ENCODE peak calls at places on chromosomes 3 and 15, in nine cellular contexts. J is glutamatergic neuron, H is dorsolateral prefrontal cortex, P is Calu3, M is ovary, X is psoas muscle, L is nephron progenitor cell, U is GM20000, O is right atrium auricular region. W is an unnamed sample.

GRCh38 chr3:171574556-171575240 is 114.5 kb upstream of the TNIK start:
- DNase-seq in J (no peak), H (no peak), P (no peak), M (no peak), X (no peak), L (no peak), U (no peak), O (no peak), W (no peak)

GRCh38 chr15:86316699-86317378 is 237.2 kb downstream of the AGBL1 start:
- DNase-seq in J (no peak), H (no peak), P (no peak), M (no peak), X (no peak), L (no peak), U (no peak), O (no peak), W (no peak)

GRCh38 chr15:41783272-41783660 is 9.0 kb downstream of the MAPKBP1 start:
- DNase-seq in J (no peak), H (no peak), P (no peak), M (no peak), X (no peak), L (no peak), U (no peak), O (no peak), W (no peak)

GRCh38 chr15:77497108-77497737 is 76.5 kb downstream of the HMG20A start:
- DNase-seq in J (no peak), H (peak), P (no peak), M (no peak), X (peak), L (no peak), U (no peak), O (no peak), W (no peak)

GRCh38 chr3:125079675-125080045 is 23.9 kb upstream of the HEG1 start:
- DNase-seq in J (no peak), H (no peak), P (no peak), M (no peak), X (no peak), L (no peak), U (no peak), O (no peak), W (no peak)

GRCh38 chr3:101567528-101568317 is 6.1 kb downstream of the TRMT10C start:
- DNase-seq in J (no peak), H (no peak), P (no peak), M (no peak), X (no peak), L (no peak), U (no peak), O (no peak), W (no peak)

GRCh38 chr3:49804141-49805041 is 1.3 kb downstream of the INKA1 start:
- DNase-seq in J (no peak), H (no peak), P (no peak), M (no peak), X (peak), L (no peak), U (no peak), O (no peak), W (peak)

GRCh38 chr3:197540961-197541377 is 14.8 kb downstream of the BDH1 start:
- DNase-seq in J (no peak), H (no peak), P (peak), M (no peak), X (no peak), L (no peak), U (no peak), O (no peak), W (no peak)

GRCh38 chr3:81087607-81088006 is 673.8 kb downstream of the GBE1 start:
- DNase-seq in J (no peak), H (no peak), P (no peak), M (no peak), X (no peak), L (no peak), U (no peak), O (no peak), W (no peak)

GRCh38 chr3:12618426-12618825 is 45.5 kb downstream of the RAF1 start:
- DNase-seq in J (no peak), H (no peak), P (no peak), M (no peak), X (no peak), L (no peak), U (no peak), O (no peak), W (no peak)

GRCh38 chr3:8266679-8267267 is 234.8 kb upstream of the LMCD1 start:
- DNase-seq in J (no peak), H (no peak), P (no peak), M (no peak), X (no peak), L (no peak), U (no peak), O (no peak), W (no peak)

GRCh38 chr3:155093261-155093660 is 13.1 kb downstream of the MME start:
- DNase-seq in J (no peak), H (no peak), P (no peak), M (no peak), X (no peak), L (no peak), U (no peak), O (no peak), W (no peak)

GRCh38 chr15:96322401-96323249 is 7.9 kb upstream of the NR2F2 start:
- DNase-seq in J (peak), H (no peak), P (peak), M (peak), X (peak), L (peak), U (peak), O (no peak), W (no peak)

GRCh38 chr3:141243295-141243707 is 11.7 kb downstream of the PXYLP1 start:
- DNase-seq in J (no peak), H (peak), P (no peak), M (no peak), X (no peak), L (peak), U (no peak), O (no peak), W (no peak)

GRCh38 chr3:77475545-77475944 is 435.6 kb downstream of the ROBO2 start:
- DNase-seq in J (no peak), H (no peak), P (no peak), M (no peak), X (no peak), L (no peak), U (no peak), O (no peak), W (no peak)

GRCh38 chr15:95872366-95872771 is 458.1 kb upstream of the NR2F2 start:
- DNase-seq in J (no peak), H (no peak), P (peak), M (no peak), X (no peak), L (no peak), U (no peak), O (no peak), W (no peak)

GRCh38 chr3:112871735-112872134 is 25.1 kb upstream of the CD200R1L start:
- DNase-seq in J (no peak), H (no peak), P (no peak), M (no peak), X (no peak), L (no peak), U (no peak), O (no peak), W (no peak)

GRCh38 chr3:129345971-129346370 is 67.3 kb downstream of the HMCES start:
- DNase-seq in J (no peak), H (no peak), P (no peak), M (no peak), X (no peak), L (no peak), U (no peak), O (no peak), W (no peak)

GRCh38 chr3:17233398-17233800 is 348.6 kb downstream of the PLCL2 start:
- DNase-seq in J (no peak), H (no peak), P (peak), M (no peak), X (no peak), L (peak), U (peak), O (no peak), W (no peak)

GRCh38 chr3:45154641-45155147 is 8.5 kb upstream of the CDCP1 start:
- DNase-seq in J (no peak), H (no peak), P (no peak), M (no peak), X (no peak), L (no peak), U (no peak), O (no peak), W (no peak)

GRCh38 chr3:113746955-113747718 is at the start of gene ATP6V1A:
- DNase-seq in J (peak), H (peak), P (peak), M (no peak), X (peak), L (peak), U (peak), O (peak), W (peak)

GRCh38 chr3:25863560-25863959 is 73.7 kb downstream of the OXSM start:
- DNase-seq in J (no peak), H (no peak), P (no peak), M (no peak), X (no peak), L (no peak), U (no peak), O (no peak), W (no peak)
- TF ChIP-seq CTCF in J (peak), H (no peak), P (no peak), M (no peak), X (no peak), L (no peak), U (peak), O (no peak), W (no peak)

GRCh38 chr3:148077318-148077923 is 620.3 kb upstream of the AGTR1 start:
- DNase-seq in J (no peak), H (no peak), P (no peak), M (no peak), X (no peak), L (no peak), U (peak), O (no peak), W (no peak)
- TF ChIP-seq CTCF in J (peak), H (peak), P (peak), M (no peak), X (peak), L (peak), U (no peak), O (peak), W (no peak)

GRCh38 chr3:54307616-54308180 is 185.3 kb downstream of the CACNA2D3 start:
- DNase-seq in J (no peak), H (no peak), P (no peak), M (no peak), X (no peak), L (no peak), U (no peak), O (no peak), W (no peak)

GRCh38 chr3:54313418-54313817 is 191.1 kb downstream of the CACNA2D3 start:
- DNase-seq in J (no peak), H (no peak), P (no peak), M (no peak), X (no peak), L (no peak), U (no peak), O (no peak), W (no peak)

GRCh38 chr3:54304867-54305266 is 182.5 kb downstream of the CACNA2D3 start:
- DNase-seq in J (no peak), H (no peak), P (no peak), M (no peak), X (no peak), L (no peak), U (no peak), O (no peak), W (no peak)

DNA sequence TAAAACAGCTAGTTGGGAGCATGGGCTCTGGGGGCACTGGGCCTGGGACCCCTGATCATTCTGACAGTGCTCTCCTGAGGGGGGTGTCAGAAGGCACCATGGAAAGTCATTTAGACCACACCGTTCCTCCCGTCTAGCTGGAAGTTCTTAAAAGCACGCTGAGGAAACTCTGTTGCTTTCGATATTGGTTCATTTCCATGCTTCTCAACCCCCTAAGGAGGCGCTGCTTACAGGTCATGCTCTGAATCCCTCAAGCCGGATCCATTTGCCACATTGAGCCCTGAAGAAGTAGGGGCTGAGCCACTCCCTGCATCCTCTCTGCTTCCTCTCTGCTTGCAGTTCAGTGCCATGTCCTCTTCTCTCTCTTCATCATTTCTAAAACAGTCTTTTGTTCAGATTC is 187.2 kb downstream of the CACNA2D3 start:
- DNase-seq in J (no peak), H (no peak), P (no peak), M (no peak), X (no peak), L (no peak), U (no peak), O (no peak), W (no peak)
- TF ChIP-seq CTCF in J (no peak), H (no peak), P (no peak), M (no peak), X (no peak), L (no peak), U (no peak), O (no peak), W (no peak)

GRCh38 chr3:175941352-175941751 is 1082.2 kb downstream of the NAALADL2 start:
- DNase-seq in J (peak), H (no peak), P (peak), M (no peak), X (no peak), L (no peak), U (peak), O (no peak), W (no peak)
- TF ChIP-seq CTCF in J (peak), H (peak), P (peak), M (no peak), X (no peak), L (peak), U (peak), O (no peak), W (no peak)

DNA sequence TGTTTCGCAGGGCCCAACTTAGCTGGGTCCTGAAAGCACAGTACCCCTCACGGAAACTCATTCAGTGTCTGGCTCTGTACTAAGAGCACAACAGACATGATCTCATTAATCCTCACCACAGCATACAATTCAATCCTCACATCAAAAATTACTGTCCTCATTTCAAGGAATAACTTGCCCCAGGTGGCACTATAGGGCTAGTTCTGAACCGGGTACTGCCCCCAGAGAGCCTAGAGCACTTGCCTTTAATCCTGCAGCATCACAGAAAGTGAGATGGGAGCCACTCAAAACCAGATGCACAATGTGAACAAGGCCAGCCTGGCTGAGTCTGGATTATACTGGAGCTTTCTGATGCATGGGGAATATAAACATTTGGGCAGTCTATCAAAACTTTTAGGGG is 122.6 kb downstream of the OSBPL10 start:
- DNase-seq in J (no peak), H (no peak), P (peak), M (no peak), X (no peak), L (no peak), U (no peak), O (no peak), W (no peak)
- TF ChIP-seq CTCF in J (no peak), H (no peak), P (no peak), M (no peak), X (no peak), L (no peak), U (no peak), O (no peak), W (no peak)

DNA sequence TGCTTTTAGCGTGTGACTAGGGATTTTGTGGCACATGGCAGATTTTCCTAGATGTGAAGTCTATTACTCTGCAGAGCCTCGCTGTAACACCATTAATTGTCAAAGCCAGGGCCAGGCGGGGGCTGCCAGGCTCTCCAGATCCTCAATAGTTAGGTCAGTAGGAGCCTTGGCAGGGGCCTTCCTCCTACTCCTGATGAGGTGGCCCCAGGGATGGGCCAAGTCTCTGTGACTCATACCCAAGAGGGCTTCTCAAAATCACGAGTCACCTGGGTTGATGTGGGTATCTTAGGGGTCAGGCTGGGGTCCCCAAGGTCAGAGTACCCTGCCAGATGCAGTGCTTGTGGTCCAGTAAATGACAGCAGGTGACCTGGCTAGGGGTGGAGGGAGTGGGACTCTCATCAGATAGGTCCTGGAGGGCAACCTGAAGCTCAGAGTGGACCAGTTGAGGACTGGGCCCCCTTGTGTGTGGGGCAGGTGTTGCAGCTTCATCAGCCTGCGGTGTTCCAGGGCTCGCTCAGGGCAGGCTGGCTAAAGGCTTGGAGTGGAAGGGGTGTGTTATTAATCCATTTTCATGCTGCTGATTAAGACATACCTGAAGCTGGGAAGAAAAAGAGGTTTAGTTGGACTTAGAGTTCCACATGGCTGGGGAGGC is 88.5 kb upstream of the MYZAP start:
- DNase-seq in J (no peak), H (no peak), P (peak), M (no peak), X (no peak), L (no peak), U (no peak), O (no peak), W (no peak)
- TF ChIP-seq CTCF in J (peak), H (no peak), P (no peak), M (no peak), X (no peak), L (no peak), U (no peak), O (no peak), W (no peak)

GRCh38 chr3:183587337-183587736 is 31.8 kb upstream of the KLHL6 start:
- DNase-seq in J (no peak), H (no peak), P (no peak), M (no peak), X (no peak), L (no peak), U (no peak), O (no peak), W (no peak)

GRCh38 chr3:183592820-183593219 is 37.3 kb upstream of the KLHL6 start:
- DNase-seq in J (no peak), H (no peak), P (no peak), M (no peak), X (no peak), L (no peak), U (no peak), O (no peak), W (no peak)

GRCh38 chr3:183590442-183590841 is 34.9 kb upstream of the KLHL6 start:
- DNase-seq in J (no peak), H (no peak), P (no peak), M (no peak), X (no peak), L (no peak), U (no peak), O (no peak), W (no peak)

GRCh38 chr3:183594636-183595035 is 39.1 kb upstream of the KLHL6 start:
- DNase-seq in J (no peak), H (no peak), P (no peak), M (no peak), X (no peak), L (no peak), U (no peak), O (no peak), W (no peak)

GRCh38 chr3:183591881-183592521 is 36.5 kb upstream of the KLHL6 start:
- DNase-seq in J (no peak), H (no peak), P (no peak), M (no peak), X (no peak), L (no peak), U (peak), O (no peak), W (no peak)
- TF ChIP-seq CTCF in J (peak), H (no peak), P (no peak), M (no peak), X (peak), L (no peak), U (peak), O (peak), W (peak)

GRCh38 chr3:127170794-127171193 is 22.1 kb upstream of the PRR23E start:
- DNase-seq in J (no peak), H (peak), P (peak), M (peak), X (no peak), L (peak), U (no peak), O (peak), W (no peak)
- TF ChIP-seq CTCF in J (no peak), H (no peak), P (no peak), M (no peak), X (no peak), L (no peak), U (no peak), O (no peak), W (no peak)

W was measured in activated B cell treated with CpG ODN at 0.5 μM for 24 hours.